ENCODE peak calls at places on chromosome 2, in eight cellular contexts. R is Calu3, E is Right ventricle myocardium superior, P is T-helper 9 cell, L is NCI-H1930, T is GM10248, S is endothelial cell, W is AG04449. Z is an unnamed sample.

GRCh38 chr2:25164526-25164925 is 3.9 kb downstream of the POMC start:
- DNase-seq in R (no peak), E (no peak), P (no peak), L (no peak), T (no peak), S (no peak), W (no peak), Z (no peak)

GRCh38 chr2:41966431-41966893 is 81.4 kb upstream of the PKDCC start:
- DNase-seq in R (peak), E (peak), P (no peak), L (no peak), T (no peak), S (no peak), W (peak), Z (no peak)

GRCh38 chr2:79906149-79906548 is 393.3 kb downstream of the CTNNA2 start:
- DNase-seq in R (no peak), E (no peak), P (no peak), L (no peak), T (no peak), S (no peak), W (no peak), Z (no peak)

GRCh38 chr2:8800821-8801220 is 36.6 kb downstream of the KIDINS220 start:
- DNase-seq in R (no peak), E (no peak), P (no peak), L (no peak), T (no peak), S (no peak), W (no peak), Z (no peak)

GRCh38 chr2:118670868-118671267 is 176.6 kb downstream of the EN1 start:
- DNase-seq in R (no peak), E (no peak), P (no peak), L (no peak), T (no peak), S (no peak), W (no peak), Z (no peak)

GRCh38 chr2:97718051-97718882 is 4.9 kb downstream of the ZAP70 start:
- DNase-seq in R (no peak), E (no peak), P (peak), L (no peak), T (peak), S (no peak), W (no peak), Z (no peak)

GRCh38 chr2:222180619-222181018 is 118.2 kb downstream of the PAX3 start:
- DNase-seq in R (no peak), E (no peak), P (no peak), L (no peak), T (no peak), S (no peak), W (no peak), Z (peak)

GRCh38 chr2:222142027-222142426 is 156.8 kb downstream of the PAX3 start:
- DNase-seq in R (no peak), E (no peak), P (no peak), L (no peak), T (no peak), S (no peak), W (peak), Z (peak)

GRCh38 chr2:45046786-45047185 is 37.5 kb upstream of the SIX2 start:
- DNase-seq in R (no peak), E (no peak), P (no peak), L (no peak), T (no peak), S (no peak), W (no peak), Z (no peak)

Z was measured in SW480.